ENCODE peak calls at places on chromosomes 2 and 18, in seven cellular contexts. M is activated CD8-positive, alpha-beta memory T cell treated with anti-CD3 and anti-CD28 coated beads, Interleukin-2, amount 50 U/mL, for 48 hours; D is stimulated activated CD4-positive, alpha-beta T cell treated with anti-CD3 and anti-CD28 coated beads, Interleukin-2, amount 100 ng/mL, for 24 hours; W is midbrain; E is skeletal muscle cell; T is astrocyte of the spinal cord; C is foreskin fibroblast. H is an unnamed sample.

GRCh38 chr2:157787364-157787938 is 88.7 kb downstream of the ACVR1 start:
- DNase-seq in M (no peak), D (no peak), W (no peak), E (no peak), T (no peak), C (no peak), H (no peak)

GRCh38 chr2:112048887-112049286 is 6.2 kb upstream of the TMEM87B start:
- DNase-seq in M (no peak), D (peak; percentile 45), W (peak; percentile 78), E (no peak), T (peak; percentile 78), C (peak; percentile 38), H (peak; percentile 61)

GRCh38 chr2:67649331-67650071 is 252.4 kb downstream of the ETAA1 start:
- DNase-seq in M (no peak), D (no peak), W (no peak), E (peak; percentile 69), T (peak; percentile 23), C (peak; percentile 81), H (peak; percentile 80)

GRCh38 chr2:11708106-11708505 is 38.1 kb upstream of the NTSR2 start:
- DNase-seq in M (no peak), D (no peak), W (no peak), E (no peak), T (peak; percentile 25), C (no peak), H (no peak)

GRCh38 chr2:233247744-233248143 is 3.7 kb upstream of the ATG16L1 start:
- DNase-seq in M (no peak), D (peak; percentile 70), W (no peak), E (no peak), T (no peak), C (peak; percentile 21), H (peak; percentile 18)

GRCh38 chr2:157404363-157404762 is 39.5 kb downstream of the CYTIP start:
- DNase-seq in M (no peak), D (peak; percentile 65), W (no peak), E (no peak), T (peak; percentile 9), C (no peak), H (peak; percentile 35)

GRCh38 chr2:37588316-37588777 is 83.1 kb downstream of the CDC42EP3 start:
- DNase-seq in M (no peak), D (no peak), W (no peak), E (no peak), T (no peak), C (no peak), H (peak; percentile 70)

GRCh38 chr2:60661073-60661738 is 94.9 kb upstream of the PAPOLG start:
- DNase-seq in M (no peak), D (no peak), W (no peak), E (no peak), T (no peak), C (no peak), H (no peak)

GRCh38 chr2:136131484-136131960 is 13.6 kb upstream of the CXCR4 start:
- DNase-seq in M (no peak), D (peak; percentile 42), W (no peak), E (no peak), T (no peak), C (no peak), H (no peak)

GRCh38 chr18:47749195-47749973 is 181.1 kb downstream of the SMAD2 start:
- DNase-seq in M (peak; percentile 98), D (peak; percentile 86), W (peak; percentile 76), E (peak; percentile 5), T (peak; percentile 50), C (peak; percentile 42), H (peak; percentile 44)

GRCh38 chr2:214277880-214278279 is 133.0 kb upstream of the VWC2L start:
- DNase-seq in M (no peak), D (no peak), W (no peak), E (no peak), T (no peak), C (no peak), H (no peak)

GRCh38 chr2:72678036-72678435 is 147.8 kb downstream of the EXOC6B start:
- DNase-seq in M (no peak), D (no peak), W (no peak), E (no peak), T (no peak), C (no peak), H (peak; percentile 69)

GRCh38 chr2:66242099-66242498 is 192.8 kb upstream of the MEIS1 start:
- DNase-seq in M (no peak), D (no peak), W (no peak), E (no peak), T (no peak), C (no peak), H (no peak)

GRCh38 chr2:71826299-71826698 is 321.4 kb downstream of the CYP26B1 start:
- DNase-seq in M (no peak), D (no peak), W (no peak), E (no peak), T (no peak), C (no peak), H (no peak)

GRCh38 chr2:235661136-235661535 is 167.3 kb downstream of the AGAP1 start:
- DNase-seq in M (no peak), D (no peak), W (no peak), E (no peak), T (no peak), C (no peak), H (no peak)

GRCh38 chr2:69469375-69469774 is 32.1 kb upstream of the NFU1 start:
- DNase-seq in M (no peak), D (no peak), W (no peak), E (no peak), T (no peak), C (no peak), H (no peak)

GRCh38 chr2:216492951-216493685 is 5.5 kb upstream of the RPL37A start:
- DNase-seq in M (no peak), D (no peak), W (no peak), E (peak; percentile 80), T (peak; percentile 84), C (peak; percentile 79), H (peak; percentile 54)

GRCh38 chr18:10040287-10041011 is 126.6 kb downstream of the VAPA start:
- DNase-seq in M (no peak), D (no peak), W (no peak), E (no peak), T (no peak), C (peak; percentile 74), H (peak; percentile 63)

GRCh38 chr18:44231936-44232335 is 448.8 kb upstream of the SETBP1 start:
- DNase-seq in M (no peak), D (no peak), W (no peak), E (no peak), T (no peak), C (no peak), H (no peak)

GRCh38 chr18:3690682-3691066 is 240.7 kb downstream of the TGIF1 start:
- DNase-seq in M (no peak), D (no peak), W (no peak), E (no peak), T (no peak), C (no peak), H (no peak)

GRCh38 chr2:241315183-241315878 is at the start of gene HDLBP:
- DNase-seq in M (peak; percentile 100), D (peak; percentile 100), W (peak; percentile 97), E (peak; percentile 96), T (peak; percentile 100), C (peak; percentile 99), H (peak; percentile 98)

GRCh38 chr2:187994464-187995331 is 297.0 kb upstream of the GULP1 start:
- DNase-seq in M (no peak), D (no peak), W (peak; percentile 13), E (no peak), T (no peak), C (peak; percentile 78), H (peak; percentile 69)

GRCh38 chr2:203909946-203910476 is 26.6 kb upstream of the ICOS start:
- DNase-seq in M (no peak), D (no peak), W (peak; percentile 43), E (no peak), T (no peak), C (no peak), H (no peak)

GRCh38 chr2:241499146-241499965 is 9.0 kb downstream of the STK25 start:
- DNase-seq in M (no peak), D (no peak), W (no peak), E (no peak), T (peak; percentile 46), C (no peak), H (no peak)

GRCh38 chr2:101328474-101329007 is 20.0 kb upstream of the RNF149 start:
- DNase-seq in M (no peak), D (no peak), W (peak; percentile 46), E (no peak), T (peak; percentile 68), C (peak; percentile 41), H (peak; percentile 95)

GRCh38 chr2:105329197-105329554 is 359 bp downstream of the TGFBRAP1 start:
- DNase-seq in M (peak; percentile 72), D (peak; percentile 37), W (peak; percentile 40), E (no peak), T (no peak), C (no peak), H (no peak)